ENCODE peak calls at places on chromosome 16, in five cellular contexts. R is AG04450, L is Right ventricle myocardium superior, B is hippocampal formation, P is NCI-H82. D is an unnamed sample.

GRCh38 chr16:30761427-30761927 is 385 bp downstream of the CFAP119 start:
- DNase-seq in L (no peak), B (no peak), R (no peak), P (peak; percentile 75), D (no peak)

GRCh38 chr16:12341423-12341822 is 364.9 kb downstream of the SNX29 start:
- DNase-seq in B (no peak), L (no peak), P (no peak), R (no peak), D (no peak)

GRCh38 chr16:56038564-56039098 is 152.7 kb upstream of the GNAO1 start:
- DNase-seq in L (no peak), P (no peak), R (no peak), B (no peak), D (no peak)

GRCh38 chr16:280552-280951 is at the start of gene ARHGDIG:
- DNase-seq in B (no peak), R (no peak), L (no peak), P (no peak), D (no peak)

GRCh38 chr16:71367243-71367976 is 8.9 kb downstream of the CALB2 start:
- DNase-seq in L (no peak), R (no peak), B (no peak), P (peak; percentile 75), D (peak; percentile 59)

GRCh38 chr16:69522732-69523404 is 42.9 kb upstream of the NFAT5 start:
- DNase-seq in L (no peak), P (peak; percentile 53), B (no peak), R (no peak), D (no peak)

GRCh38 chr16:10343124-10343760 is 42.6 kb upstream of the ATF7IP2 start:
- DNase-seq in P (peak; percentile 9), R (no peak), B (no peak), L (no peak), D (no peak)

GRCh38 chr16:728131-728889 is 1.4 kb downstream of the HAGHL start:
- DNase-seq in L (peak; percentile 78), B (peak; percentile 47), P (peak; percentile 84), R (no peak), D (peak; percentile 81)

GRCh38 chr16:6684076-6684673 is 648.5 kb upstream of the RBFOX1 start:
- DNase-seq in B (peak; percentile 14), R (no peak), L (no peak), P (peak; percentile 77), D (no peak)

GRCh38 chr16:89099905-89100304 is 6.3 kb downstream of the ACSF3 start:
- DNase-seq in B (no peak), L (no peak), P (no peak), R (no peak), D (no peak)

GRCh38 chr16:63539276-63539675 is 1503.0 kb upstream of the CDH8 start:
- DNase-seq in P (no peak), B (no peak), L (no peak), R (no peak), D (no peak)

GRCh38 chr16:55912022-55912421 is 36.8 kb upstream of the CES5A start:
- DNase-seq in P (peak; percentile 11), R (no peak), B (peak; percentile 32), L (peak; percentile 67), D (no peak)

GRCh38 chr16:88681709-88682451 is 4.4 kb downstream of the SNAI3 start:
- DNase-seq in B (peak; percentile 29), L (peak; percentile 75), R (no peak), P (no peak), D (peak; percentile 88)

GRCh38 chr16:66414891-66415290 is 12.2 kb upstream of the BEAN1 start:
- DNase-seq in P (no peak), L (no peak), B (no peak), R (no peak), D (no peak)

GRCh38 chr16:51919736-51920135 is 627.2 kb downstream of the TOX3 start:
- DNase-seq in P (no peak), R (no peak), B (no peak), L (no peak), D (no peak)

GRCh38 chr16:53912155-53912554 is 208.2 kb downstream of the FTO start:
- DNase-seq in R (no peak), P (no peak), L (no peak), B (no peak), D (no peak)

GRCh38 chr16:49378816-49379215 is 5.2 kb downstream of the C16orf78 start:
- DNase-seq in B (no peak), P (no peak), R (no peak), L (no peak), D (no peak)

GRCh38 chr16:10122546-10122945 is 59.7 kb downstream of the GRIN2A start:
- DNase-seq in R (no peak), B (no peak), P (peak; percentile 12), L (no peak), D (no peak)

GRCh38 chr16:81836279-81837054 is 57.4 kb downstream of the PLCG2 start:
- DNase-seq in R (no peak), B (no peak), P (no peak), L (no peak), D (no peak)

D was measured in lower lobe of right lung.